ENCODE peak calls at places on chromosomes 2 and 18, in four cellular contexts. O is BJ; B is CD8-positive, alpha-beta T cell; V is uterus. Q is an unnamed sample.

GRCh38 chr2:56192664-56193305 is 9.0 kb downstream of the CCDC85A start:
- DNase-seq in O (no peak), B (no peak), V (no peak), Q (no peak)

GRCh38 chr2:38533757-38534545 is 68.8 kb downstream of the HNRNPLL start:
- DNase-seq in O (no peak), B (no peak), V (no peak), Q (no peak)

GRCh38 chr2:86330015-86330414 is 7.4 kb downstream of the REEP1 start:
- DNase-seq in O (no peak), B (no peak), V (no peak), Q (no peak)

GRCh38 chr2:120551540-120551939 is 184.1 kb upstream of the GLI2 start:
- DNase-seq in O (no peak), B (no peak), V (no peak), Q (no peak)

GRCh38 chr2:236352761-236353593 is 88.8 kb upstream of the ASB18 start:
- DNase-seq in O (no peak), B (no peak), V (no peak), Q (peak; percentile 39)

GRCh38 chr18:59748628-59749360 is 51.6 kb upstream of the CCBE1 start:
- DNase-seq in O (peak; percentile 76), B (no peak), V (no peak), Q (no peak)

GRCh38 chr2:177242136-177242987 is 22.2 kb downstream of the NFE2L2 start:
- DNase-seq in O (peak; percentile 93), B (no peak), V (no peak), Q (no peak)

GRCh38 chr2:234495801-234496441 is 960 bp downstream of the ARL4C start:
- DNase-seq in O (no peak), B (no peak), V (no peak), Q (no peak)

GRCh38 chr2:60260646-60261296 is 292.7 kb downstream of the BCL11A start:
- DNase-seq in O (no peak), B (no peak), V (no peak), Q (no peak)

GRCh38 chr2:157839162-157839801 is 36.8 kb downstream of the ACVR1 start:
- DNase-seq in O (no peak), B (no peak), V (no peak), Q (no peak)

GRCh38 chr2:150485114-150485870 is 2.2 kb downstream of the RND3 start:
- DNase-seq in O (no peak), B (no peak), V (peak; percentile 65), Q (peak; percentile 6)

GRCh38 chr2:178280261-178280852 is 86.0 kb downstream of the OSBPL6 start:
- DNase-seq in O (no peak), B (no peak), V (no peak), Q (peak; percentile 50)

GRCh38 chr2:65231892-65232477 is 4.4 kb downstream of the ACTR2 start:
- DNase-seq in O (no peak), B (no peak), V (no peak), Q (no peak)

GRCh38 chr18:9417081-9417841 is 58.1 kb upstream of the RALBP1 start:
- DNase-seq in O (no peak), B (no peak), V (peak; percentile 38), Q (no peak)

GRCh38 chr2:42361728-42362298 is 796 bp upstream of the COX7A2L start:
- DNase-seq in O (no peak), B (no peak), V (no peak), Q (no peak)

GRCh38 chr18:25425030-25425429 is 73.1 kb upstream of the ZNF521 start:
- DNase-seq in O (no peak), B (no peak), V (no peak), Q (no peak)

GRCh38 chr2:145875011-145875410 is 1355.1 kb upstream of the ZEB2 start:
- DNase-seq in O (no peak), B (no peak), V (no peak), Q (no peak)

GRCh38 chr2:217440000-217440399 is 562.8 kb downstream of the TNS1 start:
- DNase-seq in O (no peak), B (no peak), V (no peak), Q (no peak)

GRCh38 chr2:113225505-113226259 is 51.9 kb downstream of the PSD4 start:
- DNase-seq in O (no peak), B (no peak), V (no peak), Q (no peak)

GRCh38 chr2:195613922-195614321 is 43.1 kb upstream of the SLC39A10 start:
- DNase-seq in O (peak; percentile 76), B (no peak), V (no peak), Q (no peak)
- H3K4me3 ChIP-seq in O (peak overlapping the region; percentile 7), B (no peak overlapping the region), V (no peak overlapping the region), Q (no peak overlapping the region)

GRCh38 chr2:128377071-128377910 is 58.6 kb upstream of the HS6ST1 start:
- DNase-seq in O (no peak), B (no peak), V (peak; percentile 13), Q (no peak)
- H3K4me3 ChIP-seq in O (no peak overlapping the region), B (no peak overlapping the region), V (no peak overlapping the region), Q (no peak overlapping the region)

GRCh38 chr18:31419457-31419932 is 28.0 kb upstream of the DSG3 start:
- DNase-seq in O (no peak), B (no peak), V (no peak), Q (no peak)
- H3K4me3 ChIP-seq in O (no peak overlapping the region), B (no peak overlapping the region), V (no peak overlapping the region), Q (no peak overlapping the region)

DNA sequence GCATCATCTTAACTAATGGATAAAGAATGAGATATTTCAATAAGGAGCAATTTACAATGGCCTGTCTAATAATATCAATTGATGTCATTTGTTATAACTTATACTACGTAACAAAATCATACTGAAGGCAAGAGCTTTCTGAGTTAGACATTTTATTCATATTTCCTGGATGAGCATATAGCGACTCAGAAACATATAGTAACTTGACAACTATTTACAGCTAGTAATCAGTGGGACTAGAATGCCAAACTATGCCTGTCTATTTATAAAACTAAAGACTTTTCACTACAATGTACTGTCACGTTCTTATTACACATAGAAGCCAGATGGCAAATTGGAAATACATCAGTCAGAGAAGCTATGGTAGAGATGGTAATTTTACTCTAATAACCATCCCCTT is 766.2 kb upstream of the TMEFF2 start:
- DNase-seq in O (no peak), B (no peak), V (no peak), Q (no peak)
- H3K4me3 ChIP-seq in O (no peak overlapping the region), B (no peak overlapping the region), V (no peak overlapping the region), Q (no peak overlapping the region)

Q was measured in Jurkat, Clone E6-1.